ENCODE peak calls at places on chromosome 10, in seven cellular contexts. G is effector memory CD4-positive, alpha-beta T cell; Q is aorta; V is heart left ventricle; O is CD8-positive, alpha-beta memory T cell; P is adipocyte; H is pancreas. N is an unnamed sample. For H3K27me3, the result is how much of the 10 kb centered on the place peaks cover.

GRCh38 chr10:100140070-100140469 is 45.8 kb downstream of the ERLIN1 start:
- DNase-seq in G (no peak), Q (no peak), V (no peak), O (no peak), P (no peak), H (no peak), N (no peak)

GRCh38 chr10:60139798-60140566 is 233.6 kb upstream of the CCDC6 start:
- DNase-seq in G (no peak), Q (no peak), V (no peak), O (no peak), P (peak), H (no peak), N (no peak)

GRCh38 chr10:106625761-106626160 is 538.7 kb downstream of the SORCS1 start:
- DNase-seq in G (no peak), Q (no peak), V (no peak), O (no peak), P (no peak), H (no peak), N (no peak)

GRCh38 chr10:74988787-74989574 is 122.5 kb upstream of the SAMD8 start:
- DNase-seq in G (no peak), Q (no peak), V (no peak), O (no peak), P (no peak), H (no peak), N (no peak)

GRCh38 chr10:17616403-17617030 is 657 bp downstream of the HACD1 start:
- DNase-seq in G (no peak), Q (peak), V (peak), O (no peak), P (peak), H (peak), N (peak)

GRCh38 chr10:23399701-23400144 is 39.2 kb upstream of the OTUD1 start:
- DNase-seq in G (no peak), Q (no peak), V (no peak), O (no peak), P (peak), H (no peak), N (no peak)

GRCh38 chr10:6405713-6406112 is 174.4 kb downstream of the PRKCQ start:
- DNase-seq in G (no peak), Q (no peak), V (no peak), O (no peak), P (no peak), H (no peak), N (no peak)

GRCh38 chr10:131041361-131041916 is 270.1 kb downstream of the TCERG1L start:
- DNase-seq in G (no peak), Q (no peak), V (no peak), O (no peak), P (no peak), H (no peak), N (no peak)

GRCh38 chr10:89702121-89702480 is 711 bp downstream of the KIF20B start:
- DNase-seq in G (peak), Q (no peak), V (no peak), O (peak), P (peak), H (no peak), N (no peak)

GRCh38 chr10:102511562-102512274 is 7.9 kb downstream of the SUFU start:
- DNase-seq in G (no peak), Q (no peak), V (no peak), O (no peak), P (no peak), H (no peak), N (peak)

GRCh38 chr10:70649526-70649925 is 22.8 kb upstream of the ADAMTS14 start:
- DNase-seq in G (no peak), Q (no peak), V (no peak), O (no peak), P (peak), H (no peak), N (no peak)

GRCh38 chr10:93436577-93436976 is 45.6 kb downstream of the MYOF start:
- DNase-seq in G (no peak), Q (peak), V (no peak), O (no peak), P (peak), H (no peak), N (peak)

GRCh38 chr10:132536241-132536963 is 1.2 kb upstream of the INPP5A start:
- DNase-seq in G (no peak), Q (peak), V (peak), O (no peak), P (no peak), H (peak), N (peak)

GRCh38 chr10:25493122-25493893 is 318.5 kb downstream of the GPR158 start:
- DNase-seq in G (no peak), Q (no peak), V (no peak), O (no peak), P (no peak), H (no peak), N (no peak)

GRCh38 chr10:122422266-122422980 is 32.0 kb upstream of the ARMS2 start:
- DNase-seq in G (no peak), Q (no peak), V (no peak), O (no peak), P (no peak), H (no peak), N (no peak)

GRCh38 chr10:68135922-68136718 is 26.8 kb downstream of the MYPN start:
- DNase-seq in G (no peak), Q (no peak), V (no peak), O (no peak), P (peak), H (no peak), N (no peak)

GRCh38 chr10:131880016-131880590 is 20.7 kb upstream of the PPP2R2D start:
- DNase-seq in G (no peak), Q (no peak), V (no peak), O (no peak), P (no peak), H (peak), N (no peak)

GRCh38 chr10:114481055-114481454 is 76.8 kb upstream of the AFAP1L2 start:
- DNase-seq in G (no peak), Q (no peak), V (no peak), O (no peak), P (no peak), H (no peak), N (no peak)

GRCh38 chr10:15227611-15228372 is 59.3 kb upstream of the NMT2 start:
- DNase-seq in G (no peak), Q (no peak), V (no peak), O (no peak), P (peak), H (no peak), N (no peak)

GRCh38 chr10:84860855-84861254 is 532.5 kb downstream of the CCSER2 start:
- DNase-seq in G (no peak), Q (no peak), V (no peak), O (no peak), P (no peak), H (no peak), N (no peak)

GRCh38 chr10:73774637-73775036 is 7.2 kb upstream of the CHCHD1 start:
- DNase-seq in G (no peak), Q (no peak), V (no peak), O (no peak), P (peak), H (no peak), N (no peak)

GRCh38 chr10:2871673-2872219 is 195.6 kb upstream of the PFKP start:
- DNase-seq in G (no peak), Q (no peak), V (no peak), O (no peak), P (no peak), H (no peak), N (no peak)
- H3K27me3 ChIP-seq in G (under half), Q (under half), V (under half), O (under half), P (under half), H (under half), N (under half)

GRCh38 chr10:101284171-101285092 is 55.2 kb upstream of the LBX1 start:
- DNase-seq in G (no peak), Q (no peak), V (no peak), O (no peak), P (no peak), H (no peak), N (no peak)

GRCh38 chr10:101285519-101286070 is 56.3 kb upstream of the LBX1 start:
- DNase-seq in G (no peak), Q (no peak), V (no peak), O (no peak), P (no peak), H (no peak), N (no peak)

GRCh38 chr10:101282937-101283336 is 53.7 kb upstream of the LBX1 start:
- DNase-seq in G (no peak), Q (no peak), V (no peak), O (no peak), P (no peak), H (no peak), N (no peak)

GRCh38 chr10:101285093-101285463 is 55.8 kb upstream of the LBX1 start:
- DNase-seq in G (no peak), Q (no peak), V (no peak), O (no peak), P (no peak), H (no peak), N (no peak)

DNA sequence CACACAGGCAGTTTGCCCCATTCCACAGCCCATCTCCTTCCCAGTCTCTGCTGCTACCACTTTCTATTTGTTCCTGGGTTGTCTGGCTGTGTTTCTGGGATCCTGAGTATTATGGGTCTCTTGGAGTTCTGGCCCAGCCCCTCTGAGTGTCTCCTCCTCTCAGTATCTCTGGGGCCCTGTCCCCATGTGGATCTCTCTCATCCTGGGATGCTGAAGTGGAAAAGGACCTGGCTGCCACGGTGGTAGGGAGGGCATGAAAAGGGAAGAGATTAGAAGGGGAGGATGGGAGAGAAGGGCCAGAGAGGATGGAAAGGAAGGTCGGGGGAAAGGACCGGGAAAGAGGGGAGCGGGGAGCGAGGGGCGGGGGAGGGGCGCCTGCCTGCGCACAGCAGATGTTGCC is 54.5 kb upstream of the LBX1 start:
- DNase-seq in G (no peak), Q (no peak), V (no peak), O (no peak), P (no peak), H (no peak), N (no peak)
- H3K27me3 ChIP-seq in G (under half), Q (under half), V (half or more), O (half or more), P (half or more), H (under half), N (under half)

DNA sequence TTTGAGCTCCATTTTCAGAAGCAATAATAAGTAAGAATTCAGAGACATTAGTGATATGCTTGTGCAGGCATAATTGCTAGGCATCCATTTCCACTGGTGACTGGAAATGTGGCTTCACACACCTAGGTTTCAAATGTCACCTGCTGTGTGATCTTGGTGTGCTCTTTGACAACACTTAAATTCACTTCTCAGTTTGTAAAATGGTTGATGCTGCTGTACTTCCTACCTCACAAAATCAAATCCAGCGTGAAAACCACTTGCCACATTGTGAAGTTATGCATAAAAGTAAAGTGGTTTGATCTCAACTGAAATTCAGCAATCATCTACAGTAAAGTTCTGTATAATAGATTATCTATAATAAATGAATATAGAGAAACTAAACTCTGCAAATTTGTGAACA is 82.4 kb downstream of the APBB1IP start:
- DNase-seq in G (no peak), Q (no peak), V (no peak), O (no peak), P (no peak), H (no peak), N (no peak)
- H3K27me3 ChIP-seq in G (under half), Q (under half), V (under half), O (under half), P (under half), H (under half), N (under half)

GRCh38 chr10:47298730-47299129 is 1.3 kb upstream of the GDF10 start:
- DNase-seq in G (no peak), Q (no peak), V (no peak), O (no peak), P (no peak), H (no peak), N (no peak)
- H3K27me3 ChIP-seq in G (under half), Q (under half), V (under half), O (under half), P (under half), H (under half), N (under half)

GRCh38 chr10:124719213-124719851 is 24.8 kb downstream of the FAM53B start:
- DNase-seq in G (peak), Q (peak), V (peak), O (peak), P (peak), H (no peak), N (peak)
- H3K27me3 ChIP-seq in G (under half), Q (under half), V (under half), O (under half), P (under half), H (under half), N (under half)

DNA sequence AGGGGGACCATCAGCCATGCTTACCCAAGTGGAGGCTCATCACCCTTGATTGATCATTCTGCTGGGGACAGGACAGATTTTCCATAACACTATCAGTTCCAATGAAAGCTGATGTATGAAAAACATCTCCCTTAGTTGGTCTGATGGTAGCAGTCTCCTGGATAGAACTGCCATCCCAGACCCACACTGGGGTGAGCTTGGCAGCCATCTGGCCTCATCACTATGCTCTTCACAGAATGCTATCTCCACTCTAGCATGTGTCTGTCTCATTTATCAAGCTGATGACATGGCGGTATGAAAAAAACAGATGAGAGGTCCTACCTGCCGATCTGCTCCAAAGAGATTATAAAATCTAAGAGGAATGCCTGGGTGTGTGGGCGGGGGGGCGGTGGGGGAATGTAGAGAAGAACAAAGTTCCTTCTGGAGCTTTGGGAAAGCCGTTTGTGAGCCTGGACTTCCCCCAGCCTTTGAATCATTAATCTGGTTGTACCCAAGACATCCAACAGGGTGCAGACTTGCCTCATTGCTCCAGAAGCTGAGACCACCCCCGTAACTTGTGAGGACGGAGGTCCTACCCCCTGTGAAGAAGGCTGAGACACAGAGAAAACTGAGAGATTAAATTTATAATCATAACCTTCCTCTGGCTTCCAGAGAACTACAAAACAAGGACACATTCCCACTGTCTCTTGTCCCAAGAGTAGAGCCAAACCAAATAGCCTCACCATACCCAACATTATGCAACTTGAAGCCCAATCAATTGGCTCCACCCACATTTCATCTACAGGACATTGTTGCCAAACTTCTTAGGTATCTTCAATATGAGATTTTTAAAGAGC is 340.9 kb downstream of the KCNMA1 start:
- DNase-seq in G (no peak), Q (no peak), V (no peak), O (no peak), P (no peak), H (no peak), N (no peak)
- H3K27me3 ChIP-seq in G (under half), Q (under half), V (under half), O (under half), P (under half), H (under half), N (under half)

GRCh38 chr10:113430634-113431033 is 122.2 kb upstream of the HABP2 start:
- DNase-seq in G (no peak), Q (no peak), V (no peak), O (no peak), P (no peak), H (no peak), N (no peak)

GRCh38 chr10:113434315-113434714 is 118.5 kb upstream of the HABP2 start:
- DNase-seq in G (no peak), Q (no peak), V (no peak), O (no peak), P (no peak), H (no peak), N (no peak)

GRCh38 chr10:113434950-113435349 is 117.9 kb upstream of the HABP2 start:
- DNase-seq in G (no peak), Q (no peak), V (no peak), O (no peak), P (no peak), H (no peak), N (no peak)

GRCh38 chr10:113433711-113434110 is 119.1 kb upstream of the HABP2 start:
- DNase-seq in G (no peak), Q (no peak), V (no peak), O (no peak), P (no peak), H (no peak), N (no peak)

DNA sequence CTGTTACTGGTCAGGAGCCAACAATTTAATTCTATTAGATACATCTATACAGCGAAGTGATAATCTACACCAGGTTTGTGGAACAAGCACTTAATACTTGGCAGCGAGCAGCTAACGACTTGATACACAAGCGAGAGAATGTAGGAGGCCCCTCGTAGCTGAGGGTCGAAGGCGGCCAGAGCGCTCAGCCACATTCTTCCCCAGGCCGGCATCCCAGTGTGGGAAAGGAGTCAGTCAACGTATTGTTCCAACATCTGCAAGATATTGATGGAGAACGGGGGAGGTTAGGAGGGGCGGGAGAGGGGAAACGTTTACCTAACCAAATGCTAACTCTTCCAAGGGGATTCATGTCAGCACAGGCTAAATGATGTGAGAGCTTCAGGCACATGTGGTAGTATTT is 121.0 kb upstream of the HABP2 start:
- DNase-seq in G (no peak), Q (no peak), V (no peak), O (no peak), P (no peak), H (no peak), N (no peak)
- H3K27me3 ChIP-seq in G (under half), Q (under half), V (under half), O (under half), P (under half), H (under half), N (under half)

GRCh38 chr10:49393757-49394156 is 2.1 kb downstream of the DRGX start:
- DNase-seq in G (no peak), Q (no peak), V (no peak), O (no peak), P (no peak), H (no peak), N (no peak)
- H3K27me3 ChIP-seq in G (under half), Q (under half), V (half or more), O (under half), P (half or more), H (under half), N (under half)